ENCODE peak calls at places on chromosomes 11 and 22, in four cellular contexts. H is HCT116, U is OCI-LY7, W is mammary epithelial cell. Y is an unnamed sample.

GRCh38 chr11:78022397-78023396 is at the start of gene KCTD14:
- DNase-seq in U (no peak), H (no peak), W (peak; percentile 37), Y (peak; percentile 73)

GRCh38 chr11:32897103-32897502 is 4.5 kb downstream of the QSER1 start:
- DNase-seq in U (no peak), H (no peak), W (no peak), Y (no peak)

GRCh38 chr22:36819112-36819511 is 2.3 kb upstream of the PVALB start:
- DNase-seq in H (no peak), U (no peak), W (no peak), Y (no peak)

GRCh38 chr11:2930705-2931415 is 1.6 kb upstream of the PHLDA2 start:
- DNase-seq in H (peak; percentile 86), U (peak; percentile 73), W (peak; percentile 76), Y (peak; percentile 87)

GRCh38 chr11:103730151-103730940 is 306.1 kb upstream of the DDI1 start:
- DNase-seq in U (no peak), W (peak; percentile 9), H (no peak), Y (no peak)

GRCh38 chr22:32518848-32519247 is 44.2 kb downstream of the FBXO7 start:
- DNase-seq in U (peak; percentile 37), W (no peak), H (peak; percentile 15), Y (peak; percentile 34)

GRCh38 chr11:122714021-122714420 is 58.5 kb downstream of the UBASH3B start:
- DNase-seq in W (no peak), H (no peak), U (no peak), Y (no peak)

GRCh38 chr11:131467645-131468270 is 97.3 kb downstream of the NTM start:
- DNase-seq in H (no peak), W (no peak), U (no peak), Y (no peak)

GRCh38 chr11:72226701-72227100 is 2.1 kb downstream of the INPPL1 start:
- DNase-seq in U (no peak), W (no peak), H (no peak), Y (no peak)

GRCh38 chr11:119319702-119320592 is 3.0 kb upstream of the MCAM start:
- DNase-seq in W (no peak), H (no peak), U (no peak), Y (no peak)

GRCh38 chr22:25698986-25699385 is 43.0 kb upstream of the MYO18B start:
- DNase-seq in H (no peak), U (no peak), W (no peak), Y (no peak)

GRCh38 chr22:38820021-38820420 is 23.8 kb downstream of the NPTXR start:
- DNase-seq in H (no peak), U (no peak), W (no peak), Y (no peak)

GRCh38 chr22:36541831-36542391 is 12.9 kb upstream of the EIF3D start:
- DNase-seq in W (peak; percentile 93), H (peak; percentile 64), U (no peak), Y (peak; percentile 90)

GRCh38 chr11:47177229-47177845 is 658 bp upstream of the ARFGAP2 start:
- DNase-seq in U (peak; percentile 94), W (peak; percentile 73), H (peak; percentile 69), Y (peak; percentile 77)

GRCh38 chr11:38315151-38315550 is 1717.1 kb upstream of the RAG2 start:
- DNase-seq in H (no peak), W (peak; percentile 83), U (no peak), Y (peak; percentile 36)

GRCh38 chr11:70912226-70912840 is 340.0 kb downstream of the SHANK2 start:
- DNase-seq in H (no peak), W (no peak), U (no peak), Y (no peak)

GRCh38 chr11:129239207-129239606 is 47.1 kb upstream of the ARHGAP32 start:
- DNase-seq in H (no peak), W (no peak), U (no peak), Y (no peak)
- H3K79me2 ChIP-seq in H (peaks cover 42% of the 10 kb centered on the region), W (peaks cover 38% of the 10 kb centered on the region), U (no peaks in the 10 kb centered on the region), Y (peaks cover 15% of the 10 kb centered on the region)

GRCh38 chr11:96211433-96211832 is 131.6 kb downstream of the MAML2 start:
- DNase-seq in U (no peak), W (no peak), H (no peak), Y (no peak)
- H3K79me2 ChIP-seq in U (no peaks in the 10 kb centered on the region), W (no peaks in the 10 kb centered on the region), H (no peaks in the 10 kb centered on the region), Y (peaks cover 80% of the 10 kb centered on the region)

GRCh38 chr11:65445604-65446445 is 23.2 kb downstream of the NEAT1 start:
- DNase-seq in W (no peak), H (no peak), U (peak; percentile 18), Y (no peak)

GRCh38 chr11:65442952-65443351 is 20.4 kb downstream of the NEAT1 start:
- DNase-seq in H (no peak), W (no peak), U (no peak), Y (no peak)

GRCh38 chr11:65446446-65447277 is 24.1 kb downstream of the NEAT1 start:
- DNase-seq in H (no peak), U (no peak), W (peak; percentile 50), Y (peak; percentile 30)

GRCh38 chr11:65444314-65445051 is 21.9 kb downstream of the NEAT1 start:
- DNase-seq in W (peak; percentile 36), U (no peak), H (no peak), Y (no peak)

GRCh38 chr11:65445101-65445603 is 22.6 kb downstream of the NEAT1 start:
- DNase-seq in H (no peak), U (no peak), W (peak; percentile 41), Y (no peak)
- H3K79me2 ChIP-seq in H (no peaks in the 10 kb centered on the region), U (peaks cover 6% of the 10 kb centered on the region), W (peaks cover 38% of the 10 kb centered on the region), Y (peaks cover 30% of the 10 kb centered on the region)

GRCh38 chr22:41833369-41834004 is 582 bp downstream of the SREBF2 start:
- DNase-seq in U (peak; percentile 55), H (no peak), W (peak; percentile 44), Y (no peak)
- H3K79me2 ChIP-seq in U (peaks cover 62% of the 10 kb centered on the region), H (peaks cover 43% of the 10 kb centered on the region), W (peaks cover 51% of the 10 kb centered on the region), Y (peaks cover 65% of the 10 kb centered on the region)

DNA sequence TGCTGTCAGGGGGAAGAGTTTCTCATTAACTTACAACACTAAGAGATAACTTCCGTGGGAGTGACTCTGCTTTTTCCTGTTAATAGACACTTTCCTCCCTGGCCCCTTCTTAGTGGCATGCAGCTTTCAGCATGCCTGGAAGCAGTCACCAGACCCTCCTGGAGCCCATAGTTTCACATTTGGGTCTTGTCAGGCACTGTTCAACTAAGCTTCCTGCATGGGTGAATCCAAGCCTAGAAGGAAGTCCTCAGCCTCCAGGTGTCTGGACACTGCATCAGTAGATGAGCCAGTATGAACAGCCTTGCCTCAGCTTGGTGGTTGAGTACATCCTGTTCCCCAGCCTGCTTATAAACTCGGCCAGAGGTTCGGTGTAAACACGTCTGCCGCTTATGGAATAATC is 68.1 kb downstream of the PPP6R3 start:
- DNase-seq in U (peak; percentile 48), W (no peak), H (no peak), Y (no peak)
- H3K79me2 ChIP-seq in U (peaks cover 71% of the 10 kb centered on the region), W (peaks cover 96% of the 10 kb centered on the region), H (peaks cover 99% of the 10 kb centered on the region), Y (peaks cover 74% of the 10 kb centered on the region)

DNA sequence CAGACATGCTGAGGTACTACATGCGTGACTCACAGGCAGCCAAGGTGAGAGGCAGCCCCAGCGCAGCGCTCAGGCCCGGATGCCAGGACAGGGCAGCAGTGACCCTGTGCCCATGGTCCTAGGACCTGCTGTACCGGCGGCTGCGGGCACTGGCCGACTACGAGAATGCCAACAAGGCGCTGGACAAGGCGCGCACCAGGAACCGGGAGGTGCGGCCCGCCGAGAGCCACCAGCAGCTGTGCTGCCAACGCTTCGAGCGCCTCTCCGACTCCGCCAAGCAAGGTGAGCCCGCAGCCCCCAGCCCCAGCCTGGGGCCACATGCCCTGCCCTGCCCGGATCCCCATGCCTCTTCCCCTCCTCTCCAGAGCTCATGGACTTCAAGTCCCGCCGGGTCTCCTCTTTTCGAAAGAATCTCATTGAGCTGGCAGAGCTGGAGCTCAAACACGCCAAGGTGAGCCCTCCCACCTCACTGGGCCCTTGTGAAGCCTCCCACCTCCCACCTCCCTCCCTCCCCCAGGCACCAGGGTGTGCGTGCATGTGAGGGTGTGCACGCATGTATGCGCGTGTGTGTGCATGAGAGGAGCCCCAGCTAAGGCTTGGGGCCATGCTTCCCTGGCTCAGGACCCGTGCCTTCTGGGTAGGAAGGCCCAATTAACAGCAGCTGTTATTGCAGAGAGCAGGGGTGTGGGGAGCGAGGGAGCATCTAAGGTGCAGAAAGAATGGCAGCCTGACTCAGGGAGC is 5.3 kb downstream of the CFL1 start:
- DNase-seq in W (no peak), H (no peak), U (no peak), Y (no peak)
- H3K79me2 ChIP-seq in W (peaks cover 48% of the 10 kb centered on the region), H (peaks cover 39% of the 10 kb centered on the region), U (peaks cover 36% of the 10 kb centered on the region), Y (peaks cover 43% of the 10 kb centered on the region)

Y was measured in PC-9.